ENCODE peak calls at places on chromosomes 16 and 17, in five cellular contexts. G, L, V, Q and P are unnamed samples.

GRCh38 chr17:31321481-31321880 is at the start of gene EVI2A:
- DNase-seq in V (peak; percentile 16), G (peak; percentile 57), L (no peak), Q (no peak), P (no peak)

GRCh38 chr17:20935740-20936139 is 107.1 kb downstream of the USP22 start:
- DNase-seq in L (no peak), Q (no peak), V (no peak), G (no peak), P (no peak)

GRCh38 chr17:72255481-72255880 is 134.7 kb downstream of the SOX9 start:
- DNase-seq in G (no peak), V (no peak), L (no peak), Q (no peak), P (no peak)

GRCh38 chr17:67830440-67830839 is 5.1 kb downstream of the BPTF start:
- DNase-seq in Q (no peak), L (no peak), V (no peak), G (no peak), P (no peak)

GRCh38 chr16:30430428-30430970 is 669 bp upstream of the DCTPP1 start:
- DNase-seq in V (no peak), L (no peak), G (peak; percentile 51), Q (peak; percentile 13), P (no peak)

GRCh38 chr16:66510711-66511614 is 39.0 kb downstream of the TK2 start:
- DNase-seq in L (no peak), V (no peak), G (no peak), Q (no peak), P (no peak)

GRCh38 chr16:24539850-24540484 is 601 bp downstream of the RBBP6 start:
- DNase-seq in L (no peak), G (peak; percentile 82), V (peak; percentile 53), Q (no peak), P (no peak)

GRCh38 chr17:51926448-51926847 is 232.1 kb downstream of the CA10 start:
- DNase-seq in G (no peak), L (no peak), V (no peak), Q (no peak), P (no peak)

GRCh38 chr16:6035161-6035560 is 937.6 kb upstream of the EEF2KMT start:
- DNase-seq in L (no peak), V (no peak), G (no peak), Q (no peak), P (no peak)

GRCh38 chr16:12236491-12237030 is 260.0 kb downstream of the SNX29 start:
- DNase-seq in V (no peak), L (no peak), G (no peak), Q (no peak), P (no peak)

GRCh38 chr17:74305865-74306654 is 20.0 kb upstream of the KIF19 start:
- DNase-seq in V (no peak), L (no peak), G (no peak), Q (no peak), P (no peak)

GRCh38 chr16:89140981-89141883 is 30.3 kb upstream of the CDH15 start:
- DNase-seq in G (peak; percentile 22), Q (no peak), V (no peak), L (no peak), P (no peak)

GRCh38 chr17:63435681-63436522 is 10.2 kb downstream of the CYB561 start:
- DNase-seq in V (no peak), G (no peak), Q (peak; percentile 48), L (no peak), P (no peak)

GRCh38 chr17:76248013-76248782 is 7.9 kb upstream of the RNF157 start:
- DNase-seq in Q (no peak), V (no peak), L (no peak), G (no peak), P (no peak)
- TF ChIP-seq CTCF in Q (peak; percentile 26), V (no peak), L (no peak), G (no peak), P (no peak)

GRCh38 chr17:80092959-80093358 is 8.4 kb upstream of the GAA start:
- DNase-seq in V (no peak), L (no peak), Q (no peak), G (no peak), P (no peak)

GRCh38 chr17:80087346-80088265 is 13.8 kb upstream of the GAA start:
- DNase-seq in G (no peak), Q (no peak), V (no peak), L (no peak), P (no peak)

GRCh38 chr17:80086616-80087015 is 14.8 kb upstream of the GAA start:
- DNase-seq in G (no peak), V (no peak), Q (no peak), L (no peak), P (no peak)

GRCh38 chr17:80086081-80086480 is 15.3 kb upstream of the GAA start:
- DNase-seq in G (no peak), V (no peak), Q (no peak), L (no peak), P (no peak)

GRCh38 chr17:80089762-80090161 is 11.6 kb upstream of the GAA start:
- DNase-seq in Q (no peak), V (no peak), G (no peak), L (no peak), P (no peak)
- H3K4me1 ChIP-seq in Q (no peaks in the 10 kb centered on the region), V (no peaks in the 10 kb centered on the region), G (no peaks in the 10 kb centered on the region), L (no peaks in the 10 kb centered on the region), P (no peaks in the 10 kb centered on the region)

GRCh38 chr16:85420501-85421337 is 192.4 kb upstream of the GSE1 start:
- DNase-seq in V (peak; percentile 16), L (no peak), G (peak; percentile 85), Q (peak; percentile 74), P (no peak)

GRCh38 chr16:85419503-85420408 is 193.4 kb upstream of the GSE1 start:
- DNase-seq in V (no peak), G (peak; percentile 24), L (no peak), Q (no peak), P (no peak)

GRCh38 chr16:85417156-85417860 is 195.8 kb upstream of the GSE1 start:
- DNase-seq in Q (no peak), G (peak; percentile 29), L (no peak), V (no peak), P (no peak)

GRCh38 chr16:85421338-85422123 is 191.6 kb upstream of the GSE1 start:
- DNase-seq in L (no peak), V (no peak), Q (no peak), G (peak; percentile 45), P (no peak)

DNA sequence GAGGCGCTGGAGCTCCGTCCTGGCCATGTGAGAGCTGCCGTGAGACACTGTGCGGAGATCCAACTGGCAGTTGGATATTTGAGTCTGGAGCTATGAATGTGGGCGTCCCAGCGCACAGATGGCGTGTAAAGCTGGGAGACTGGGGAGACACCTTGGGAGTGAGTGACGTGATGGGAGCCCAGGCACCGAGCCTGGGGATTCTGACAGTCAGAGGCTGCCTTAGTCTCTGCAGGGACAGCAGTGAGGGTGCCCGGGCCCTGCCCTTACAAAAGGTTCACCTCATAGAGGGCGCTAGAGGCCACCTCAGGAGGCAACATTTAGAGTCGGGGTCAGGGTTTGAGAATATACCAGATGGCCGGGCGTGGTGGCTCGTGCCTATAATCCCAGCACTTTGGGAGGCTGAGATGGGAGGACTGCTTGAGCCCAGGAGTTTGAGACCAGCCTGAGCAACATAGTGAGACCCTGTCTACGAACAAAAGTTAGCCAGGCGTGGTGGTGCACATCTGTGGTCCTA is 194.1 kb upstream of the GSE1 start:
- DNase-seq in Q (no peak), V (no peak), G (peak; percentile 35), L (no peak), P (no peak)
- TF ChIP-seq CTCF in Q (no peak), V (no peak), G (no peak), L (no peak), P (no peak)

GRCh38 chr17:39753514-39754160 is 15.9 kb downstream of the GRB7 start:
- DNase-seq in V (peak; percentile 42), G (no peak), L (no peak), Q (no peak), P (no peak)

GRCh38 chr17:39756376-39757079 is 18.8 kb downstream of the GRB7 start:
- DNase-seq in V (no peak), G (no peak), Q (no peak), L (no peak), P (no peak)

GRCh38 chr17:39755550-39756375 is 18.0 kb downstream of the GRB7 start:
- DNase-seq in G (no peak), L (no peak), Q (no peak), V (no peak), P (no peak)

GRCh38 chr17:39754161-39754957 is 16.6 kb downstream of the GRB7 start:
- DNase-seq in Q (peak; percentile 95), L (peak; percentile 71), V (peak; percentile 90), G (peak; percentile 98), P (no peak)

GRCh38 chr17:39754958-39755549 is 17.3 kb downstream of the GRB7 start:
- DNase-seq in Q (no peak), V (no peak), G (no peak), L (peak; percentile 22), P (no peak)
- H3K4me1 ChIP-seq in Q (peaks cover 15% of the 10 kb centered on the region), V (peaks cover 26% of the 10 kb centered on the region), G (peaks cover 25% of the 10 kb centered on the region), L (peaks cover 6% of the 10 kb centered on the region), P (peaks cover 27% of the 10 kb centered on the region)

GRCh38 chr17:81210868-81211267 is 11.9 kb downstream of the CEP131 start:
- DNase-seq in V (no peak), L (no peak), G (no peak), Q (no peak), P (no peak)
- TF ChIP-seq CTCF in V (no peak), L (no peak), G (no peak), Q (no peak), P (no peak)

DNA sequence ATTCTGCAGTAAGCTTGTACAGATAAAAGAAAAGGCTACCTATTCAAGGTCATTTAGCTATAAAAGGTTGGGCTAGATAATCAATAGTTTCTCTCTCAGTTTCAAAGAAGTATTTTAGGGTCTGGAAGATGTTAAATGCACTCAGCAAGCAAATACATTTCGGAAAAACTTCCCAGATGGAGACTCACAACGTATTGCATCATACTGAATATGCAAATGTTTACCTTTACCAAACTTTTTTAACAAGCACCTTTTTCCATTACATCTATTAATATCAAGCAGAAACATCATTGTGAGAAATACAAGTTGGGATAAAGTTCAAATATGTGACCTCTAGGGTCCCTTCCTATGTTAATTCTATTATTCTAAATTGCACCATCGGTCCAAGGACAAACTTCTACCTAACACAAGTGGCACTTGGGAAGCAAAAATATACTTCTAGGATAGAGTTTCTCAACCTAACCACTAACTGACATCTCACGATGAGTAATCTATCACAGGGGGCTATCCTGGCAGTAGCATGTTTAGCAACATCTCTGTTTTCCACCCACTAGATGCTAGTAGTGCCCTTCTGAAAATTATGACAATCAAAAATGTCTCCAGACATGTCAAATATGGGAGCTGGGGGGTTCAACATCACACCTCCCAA is 14.6 kb downstream of the KANSL1 start:
- DNase-seq in V (no peak), G (no peak), L (no peak), Q (no peak), P (no peak)
- H3K4me1 ChIP-seq in V (peaks cover 90% of the 10 kb centered on the region), G (peaks cover 92% of the 10 kb centered on the region), L (peaks cover 68% of the 10 kb centered on the region), Q (peaks cover 65% of the 10 kb centered on the region), P (peaks cover 97% of the 10 kb centered on the region)